ENCODE peak calls at places on chromosomes 5 and 9, in nine cellular contexts. X is mesendoderm; C is IMR-90; D is effector memory CD4-positive, alpha-beta T cell; B is thoracic aorta; O is A549; W is mammary epithelial cell; E is H1; V is spleen. P is an unnamed sample.

GRCh38 chr5:174793684-174794328 is 69.4 kb downstream of the MSX2 start:
- DNase-seq in X (peak), C (peak), D (peak), B (no peak), O (peak), W (peak), E (peak), V (peak), P (peak)

GRCh38 chr5:1057841-1058548 is 49.4 kb downstream of the NKD2 start:
- DNase-seq in X (no peak), C (no peak), D (no peak), B (no peak), O (no peak), W (no peak), E (no peak), V (no peak), P (peak)

GRCh38 chr5:101976933-101977332 is 319.2 kb downstream of the SLCO4C1 start:
- DNase-seq in X (no peak), C (no peak), D (no peak), B (no peak), O (no peak), W (no peak), E (no peak), V (no peak), P (no peak)

GRCh38 chr5:39774597-39774996 is 349.8 kb upstream of the DAB2 start:
- DNase-seq in X (no peak), C (no peak), D (no peak), B (no peak), O (no peak), W (no peak), E (no peak), V (no peak), P (no peak)

GRCh38 chr9:15513335-15513734 is 2.6 kb upstream of the PSIP1 start:
- DNase-seq in X (peak), C (no peak), D (no peak), B (no peak), O (peak), W (no peak), E (peak), V (no peak), P (no peak)

GRCh38 chr9:112447283-112447761 is 39.3 kb upstream of the KIAA1958 start:
- DNase-seq in X (no peak), C (peak), D (no peak), B (no peak), O (no peak), W (peak), E (no peak), V (no peak), P (no peak)

GRCh38 chr5:100623719-100624118 is 88.5 kb downstream of the FAM174A start:
- DNase-seq in X (peak), C (peak), D (no peak), B (no peak), O (peak), W (peak), E (no peak), V (no peak), P (no peak)

GRCh38 chr5:132369012-132369470 is 469 bp upstream of the SLC22A5 start:
- DNase-seq in X (no peak), C (no peak), D (no peak), B (no peak), O (no peak), W (no peak), E (no peak), V (no peak), P (no peak)

GRCh38 chr9:135925496-135926133 is 18.3 kb upstream of the CAMSAP1 start:
- DNase-seq in X (no peak), C (peak), D (no peak), B (no peak), O (no peak), W (peak), E (no peak), V (no peak), P (no peak)

GRCh38 chr5:157072508-157072907 is 13.6 kb upstream of the HAVCR1 start:
- DNase-seq in X (no peak), C (no peak), D (no peak), B (no peak), O (no peak), W (no peak), E (no peak), V (no peak), P (no peak)

GRCh38 chr5:41068169-41068568 is 3.0 kb downstream of the MROH2B start:
- DNase-seq in X (no peak), C (no peak), D (no peak), B (no peak), O (no peak), W (peak), E (no peak), V (no peak), P (no peak)

GRCh38 chr9:131469951-131470350 is 32.8 kb upstream of the POMT1 start:
- DNase-seq in X (no peak), C (no peak), D (no peak), B (no peak), O (no peak), W (no peak), E (no peak), V (peak), P (no peak)

GRCh38 chr5:172728481-172729241 is 42.3 kb downstream of the DUSP1 start:
- DNase-seq in X (no peak), C (no peak), D (no peak), B (no peak), O (no peak), W (no peak), E (no peak), V (peak), P (no peak)

GRCh38 chr9:127555830-127556820 is 56.0 kb upstream of the STXBP1 start:
- DNase-seq in X (peak), C (peak), D (peak), B (peak), O (peak), W (peak), E (no peak), V (no peak), P (peak)

GRCh38 chr9:91741529-91741928 is 208.5 kb downstream of the ROR2 start:
- DNase-seq in X (no peak), C (peak), D (no peak), B (no peak), O (no peak), W (peak), E (no peak), V (no peak), P (no peak)

GRCh38 chr5:128667148-128667547 is 129.1 kb upstream of the FBN2 start:
- DNase-seq in X (peak), C (no peak), D (no peak), B (no peak), O (peak), W (no peak), E (no peak), V (no peak), P (no peak)

DNA sequence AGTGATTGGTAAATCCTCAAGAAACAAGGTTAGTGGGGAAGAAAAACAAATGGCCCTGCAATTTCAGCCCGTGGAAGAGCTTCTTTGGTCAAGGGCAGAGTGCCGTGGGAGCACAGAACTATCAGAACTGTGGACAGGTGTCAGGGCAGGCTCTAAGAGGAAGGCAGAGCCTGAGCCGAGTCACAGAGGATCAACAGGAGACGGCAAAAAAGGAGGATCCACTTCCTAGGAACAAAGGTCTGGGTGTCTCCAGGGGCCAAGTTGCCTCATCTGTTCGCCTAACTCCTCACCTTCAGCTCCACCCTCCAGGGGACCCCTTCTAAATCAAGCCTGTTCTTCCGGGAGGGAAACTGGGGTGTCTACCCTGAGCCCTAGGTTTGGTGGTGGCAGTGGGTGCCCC is 88.0 kb downstream of the FEM1C start:
- DNase-seq in X (no peak), C (no peak), D (no peak), B (no peak), O (no peak), W (no peak), E (no peak), V (no peak), P (no peak)
- H3K4me3 ChIP-seq in X (no peak), C (no peak), D (no peak), B (no peak), O (no peak), W (no peak), E (no peak), V (no peak), P (no peak)

GRCh38 chr5:72954389-72954788 is 1.5 kb upstream of the FCHO2 start:
- DNase-seq in X (no peak), C (no peak), D (no peak), B (no peak), O (no peak), W (no peak), E (no peak), V (no peak), P (no peak)

GRCh38 chr5:72957337-72957736 is 1.5 kb downstream of the FCHO2 start:
- DNase-seq in X (no peak), C (no peak), D (no peak), B (no peak), O (no peak), W (no peak), E (no peak), V (no peak), P (no peak)

GRCh38 chr5:72955768-72956323 is at the start of gene FCHO2:
- DNase-seq in X (peak), C (peak), D (peak), B (peak), O (peak), W (peak), E (peak), V (peak), P (peak)

GRCh38 chr5:72956324-72957140 is 691 bp downstream of the FCHO2 start:
- DNase-seq in X (peak), C (peak), D (peak), B (no peak), O (peak), W (peak), E (peak), V (peak), P (peak)

GRCh38 chr5:72955143-72955767 is 586 bp upstream of the FCHO2 start:
- DNase-seq in X (peak), C (no peak), D (peak), B (no peak), O (no peak), W (no peak), E (no peak), V (no peak), P (peak)
- H3K27ac ChIP-seq in X (peak), C (peak), D (no peak), B (peak), O (peak), W (peak), E (no peak), V (peak), P (peak)

DNA sequence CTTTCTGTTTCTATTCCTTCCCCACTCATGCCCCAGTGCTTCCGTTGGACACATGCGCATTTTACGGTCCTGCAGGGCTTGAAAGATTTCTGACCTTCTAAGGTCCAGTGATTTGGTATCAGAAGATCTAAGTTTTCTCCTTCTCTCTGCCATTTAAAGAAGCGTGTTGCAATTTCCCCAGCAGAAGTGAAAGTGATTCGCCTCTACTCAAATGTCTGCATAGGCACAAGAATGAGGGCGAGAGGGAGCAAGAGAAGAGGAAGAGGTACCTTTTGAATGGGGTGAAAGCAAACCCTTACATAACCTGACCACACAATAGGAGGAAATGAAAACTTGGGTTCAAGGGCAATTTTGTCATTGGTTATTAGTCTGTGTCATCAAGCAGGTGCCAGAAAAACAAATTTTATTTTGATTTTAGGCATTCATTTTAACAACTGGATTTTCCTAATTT is 31.7 kb upstream of the NR3C1 start:
- DNase-seq in X (peak), C (peak), D (peak), B (no peak), O (no peak), W (no peak), E (no peak), V (no peak), P (no peak)
- H3K4me3 ChIP-seq in X (no peak), C (no peak), D (peak), B (peak), O (no peak), W (no peak), E (no peak), V (peak), P (peak)

GRCh38 chr5:178240341-178240741 is 7.7 kb upstream of the PHYKPL start:
- DNase-seq in X (no peak), C (no peak), D (no peak), B (no peak), O (no peak), W (no peak), E (no peak), V (no peak), P (peak)
- H3K27ac ChIP-seq in X (no peak), C (no peak), D (no peak), B (no peak), O (no peak), W (no peak), E (no peak), V (peak), P (peak)

P was measured in kidney.